ENCODE peak calls at places on chromosomes 7 and 10, in seven cellular contexts. R is T follicular helper cell; J is epithelial cell of esophagus; E is A549; F is activated effector memory CD4-positive, alpha-beta T cell treated with anti-CD3 and anti-CD28 coated beads, Interleukin-2, amount 50 U/mL, for 16 hours; X is tibial artery; W is stimulated activated CD8-positive, alpha-beta memory T cell treated with anti-CD3 and anti-CD28 coated beads, Interleukin-15, amount 100 ng/mL, for 1 hour. V is an unnamed sample.

GRCh38 chr7:28891192-28891872 is 66.8 kb downstream of the TRIL start:
- DNase-seq in J (no peak), X (no peak), F (no peak), E (no peak), W (no peak), R (no peak), V (no peak)

GRCh38 chr10:11898372-11899066 is 75.4 kb downstream of the PROSER2 start:
- DNase-seq in J (peak; percentile 89), E (peak; percentile 36), R (no peak), X (no peak), F (no peak), W (no peak), V (peak; percentile 56)

GRCh38 chr7:50406935-50407334 is 43.2 kb downstream of the FIGNL1 start:
- DNase-seq in R (no peak), F (no peak), J (no peak), X (no peak), W (no peak), E (no peak), V (no peak)

GRCh38 chr10:17841055-17841454 is 31.9 kb downstream of the MRC1 start:
- DNase-seq in F (no peak), E (no peak), X (no peak), R (no peak), J (peak; percentile 59), W (no peak), V (no peak)

GRCh38 chr7:55307123-55307916 is 57.8 kb upstream of the LANCL2 start:
- DNase-seq in F (no peak), X (no peak), W (no peak), R (no peak), J (peak; percentile 14), E (peak; percentile 8), V (peak; percentile 36)

GRCh38 chr7:407706-408539 is 111.7 kb downstream of the PDGFA start:
- DNase-seq in F (peak; percentile 19), W (no peak), R (no peak), X (peak; percentile 33), J (no peak), E (no peak), V (no peak)

GRCh38 chr7:106521115-106521514 is 139.8 kb downstream of the CCDC71L start:
- DNase-seq in J (peak; percentile 23), F (no peak), W (no peak), X (no peak), E (no peak), R (no peak), V (peak; percentile 9)

GRCh38 chr7:151891182-151891581 is 14.3 kb upstream of the PRKAG2 start:
- DNase-seq in X (peak; percentile 13), F (peak; percentile 49), J (no peak), W (no peak), R (no peak), E (no peak), V (no peak)

GRCh38 chr10:14838582-14839304 is 637 bp downstream of the HSPA14 start:
- DNase-seq in X (peak; percentile 70), R (peak; percentile 2), W (no peak), F (peak; percentile 75), E (peak; percentile 16), J (peak; percentile 24), V (peak; percentile 29)

GRCh38 chr10:83886871-83887270 is 252.4 kb upstream of the GHITM start:
- DNase-seq in R (no peak), E (no peak), X (no peak), W (no peak), F (no peak), J (no peak), V (no peak)

GRCh38 chr7:16915405-16915804 is 33.6 kb upstream of the AGR3 start:
- DNase-seq in W (no peak), E (no peak), F (no peak), R (no peak), J (peak; percentile 98), X (no peak), V (peak; percentile 97)

GRCh38 chr7:100803398-100804161 is 23.7 kb downstream of the EPHB4 start:
- DNase-seq in J (peak; percentile 85), E (peak; percentile 78), F (peak; percentile 68), X (peak; percentile 83), W (no peak), R (no peak), V (peak; percentile 89)

GRCh38 chr7:87599336-87599735 is 1.3 kb downstream of the ABCB1 start:
- DNase-seq in J (no peak), E (no peak), X (no peak), W (no peak), F (peak; percentile 68), R (no peak), V (no peak)

GRCh38 chr10:101219137-101219945 is 9.9 kb downstream of the LBX1 start:
- DNase-seq in X (no peak), E (no peak), W (no peak), F (no peak), R (no peak), J (no peak), V (no peak)

GRCh38 chr7:2149672-2150444 is 82.9 kb downstream of the MAD1L1 start:
- DNase-seq in R (no peak), E (no peak), W (no peak), F (no peak), X (no peak), J (no peak), V (no peak)

GRCh38 chr10:106106114-106106513 is 1058.4 kb downstream of the SORCS1 start:
- DNase-seq in E (no peak), X (no peak), F (no peak), W (no peak), J (no peak), R (no peak), V (no peak)

GRCh38 chr10:133350283-133350949 is 3.2 kb downstream of the PRAP1 start:
- DNase-seq in R (no peak), J (no peak), X (no peak), E (no peak), W (no peak), F (no peak), V (no peak)

GRCh38 chr7:47375590-47375989 is 206.3 kb downstream of the TNS3 start:
- DNase-seq in J (peak; percentile 19), X (peak; percentile 62), F (no peak), E (no peak), R (no peak), W (no peak), V (no peak)

GRCh38 chr7:40866601-40867000 is 731.8 kb downstream of the SUGCT start:
- DNase-seq in J (no peak), W (no peak), R (no peak), X (no peak), E (peak; percentile 3), F (no peak), V (peak; percentile 74)

GRCh38 chr7:923108-924041 is 31.1 kb downstream of the ADAP1 start:
- DNase-seq in F (peak; percentile 97), W (peak; percentile 85), J (no peak), E (no peak), X (peak; percentile 85), R (peak; percentile 87), V (peak; percentile 34)

GRCh38 chr7:50436133-50436802 is 13.9 kb downstream of the FIGNL1 start:
- DNase-seq in E (peak; percentile 28), F (no peak), J (peak; percentile 85), X (no peak), W (no peak), R (no peak), V (peak; percentile 80)

GRCh38 chr7:94374721-94375120 is 20.0 kb upstream of the COL1A2 start:
- DNase-seq in E (no peak), W (no peak), J (no peak), R (no peak), F (no peak), X (no peak), V (peak; percentile 38)

GRCh38 chr7:1130021-1130990 is 29.7 kb downstream of the ZFAND2A start:
- DNase-seq in R (no peak), J (no peak), E (no peak), X (no peak), F (peak; percentile 48), W (no peak), V (no peak)

GRCh38 chr10:47029181-47029971 is 118.1 kb downstream of the PTPN20 start:
- DNase-seq in X (peak; percentile 60), R (no peak), F (peak; percentile 50), J (no peak), E (no peak), W (no peak), V (no peak)

GRCh38 chr7:47724335-47724982 is 142.5 kb upstream of the TNS3 start:
- DNase-seq in W (no peak), J (peak; percentile 42), R (no peak), E (peak; percentile 22), F (no peak), X (no peak), V (peak; percentile 95)

GRCh38 chr10:22633528-22633927 is 80.8 kb downstream of the PIP4K2A start:
- DNase-seq in W (no peak), R (no peak), X (no peak), F (no peak), J (no peak), E (no peak), V (no peak)

GRCh38 chr7:96380111-96380512 is 58.2 kb upstream of the SLC25A13 start:
- DNase-seq in E (no peak), W (no peak), J (no peak), R (no peak), X (no peak), F (no peak), V (no peak)

GRCh38 chr10:78916227-78916626 is 152.5 kb upstream of the ZMIZ1 start:
- DNase-seq in J (no peak), X (no peak), R (no peak), F (no peak), E (no peak), W (no peak), V (no peak)

GRCh38 chr10:130378556-130379400 is 242.6 kb downstream of the GLRX3 start:
- DNase-seq in E (no peak), F (no peak), J (no peak), W (no peak), X (peak; percentile 34), R (no peak), V (no peak)

GRCh38 chr10:67045404-67045803 is 119.6 kb downstream of the LRRTM3 start:
- DNase-seq in X (no peak), J (no peak), E (no peak), W (no peak), R (no peak), F (no peak), V (no peak)

GRCh38 chr7:1537631-1538412 is 7.3 kb downstream of the MAFK start:
- DNase-seq in F (no peak), E (peak; percentile 93), J (no peak), X (peak; percentile 99), R (no peak), W (no peak), V (peak; percentile 99)

GRCh38 chr10:23081156-23081833 is 14.1 kb upstream of the MSRB2 start:
- DNase-seq in E (no peak), X (no peak), J (peak; percentile 38), W (no peak), F (no peak), R (no peak), V (no peak)

GRCh38 chr10:132299381-132300336 is 8.1 kb downstream of the STK32C start:
- DNase-seq in E (no peak), R (no peak), F (peak; percentile 50), X (peak; percentile 44), J (no peak), W (no peak), V (no peak)

GRCh38 chr10:31219321-31219720 is 99.7 kb upstream of the ZEB1 start:
- DNase-seq in J (no peak), X (no peak), F (no peak), W (no peak), E (no peak), R (no peak), V (no peak)

GRCh38 chr10:121088524-121088923 is 237.4 kb downstream of the WDR11 start:
- DNase-seq in R (no peak), X (no peak), W (no peak), J (peak; percentile 69), F (no peak), E (peak; percentile 16), V (peak; percentile 49)

V was measured in choroid plexus epithelial cell.